ENCODE peak calls at places on chromosome 4, in nine cellular contexts. One of them, this sample, is unnamed.

GRCh38 chr4:86592553-86593249 is 1.4 kb upstream of the PTPN13 start:
- DNase-seq in GM12878: no peak
- DNase-seq in spleen: no peak
- DNase-seq in HepG2: no peak
- DNase-seq in stomach: no peak
- DNase-seq in suprapubic skin: no peak
- DNase-seq in transverse colon: no peak
- DNase-seq in SK-N-SH: no peak
- DNase-seq in breast epithelium: no peak
- DNase-seq in this sample: no peak

GRCh38 chr4:86522349-86522748 is 71.8 kb upstream of the PTPN13 start:
- DNase-seq in breast epithelium: no peak
- DNase-seq in HepG2: no peak
- DNase-seq in GM12878: no peak
- DNase-seq in transverse colon: no peak
- DNase-seq in suprapubic skin: no peak
- DNase-seq in SK-N-SH: no peak
- DNase-seq in stomach: no peak
- DNase-seq in spleen: no peak
- DNase-seq in this sample: no peak

GRCh38 chr4:96585304-96585703 is 745.4 kb downstream of the PDHA2 start:
- DNase-seq in spleen: no peak
- DNase-seq in HepG2: no peak
- DNase-seq in SK-N-SH: no peak
- DNase-seq in GM12878: no peak
- DNase-seq in stomach: no peak
- DNase-seq in transverse colon: no peak
- DNase-seq in suprapubic skin: no peak
- DNase-seq in breast epithelium: no peak
- DNase-seq in this sample: no peak

GRCh38 chr4:149264093-149264733 is 551.4 kb downstream of the IQCM start:
- DNase-seq in stomach: peak; percentile 25
- DNase-seq in suprapubic skin: no peak
- DNase-seq in spleen: no peak
- DNase-seq in transverse colon: peak; percentile 30
- DNase-seq in SK-N-SH: peak; percentile 8
- DNase-seq in GM12878: peak; percentile 4
- DNase-seq in HepG2: peak; percentile 50
- DNase-seq in breast epithelium: no peak
- DNase-seq in this sample: no peak

GRCh38 chr4:88159137-88159725 is 792 bp upstream of the ABCG2 start:
- DNase-seq in HepG2: peak; percentile 44
- DNase-seq in GM12878: no peak
- DNase-seq in spleen: no peak
- DNase-seq in stomach: peak; percentile 36
- DNase-seq in transverse colon: no peak
- DNase-seq in SK-N-SH: no peak
- DNase-seq in breast epithelium: no peak
- DNase-seq in suprapubic skin: no peak
- DNase-seq in this sample: peak; percentile 85

GRCh38 chr4:108035691-108036090 is 46.0 kb downstream of the HADH start:
- DNase-seq in SK-N-SH: no peak
- DNase-seq in transverse colon: peak; percentile 15
- DNase-seq in HepG2: no peak
- DNase-seq in suprapubic skin: no peak
- DNase-seq in GM12878: no peak
- DNase-seq in spleen: no peak
- DNase-seq in breast epithelium: no peak
- DNase-seq in stomach: no peak
- DNase-seq in this sample: no peak

GRCh38 chr4:81682492-81682891 is 210.8 kb upstream of the RASGEF1B start:
- DNase-seq in suprapubic skin: no peak
- DNase-seq in HepG2: no peak
- DNase-seq in GM12878: no peak
- DNase-seq in stomach: no peak
- DNase-seq in spleen: no peak
- DNase-seq in breast epithelium: no peak
- DNase-seq in transverse colon: no peak
- DNase-seq in SK-N-SH: no peak
- DNase-seq in this sample: no peak

GRCh38 chr4:36709986-36710385 is 428.6 kb downstream of the DTHD1 start:
- DNase-seq in stomach: no peak
- DNase-seq in SK-N-SH: no peak
- DNase-seq in suprapubic skin: no peak
- DNase-seq in spleen: no peak
- DNase-seq in GM12878: no peak
- DNase-seq in breast epithelium: no peak
- DNase-seq in transverse colon: no peak
- DNase-seq in HepG2: no peak
- DNase-seq in this sample: no peak

GRCh38 chr4:114890773-114891172 is 222.6 kb downstream of the NDST4 start:
- DNase-seq in suprapubic skin: no peak
- DNase-seq in HepG2: no peak
- DNase-seq in stomach: no peak
- DNase-seq in spleen: no peak
- DNase-seq in transverse colon: no peak
- DNase-seq in SK-N-SH: no peak
- DNase-seq in breast epithelium: no peak
- DNase-seq in GM12878: no peak
- DNase-seq in this sample: no peak

GRCh38 chr4:1300466-1301455 is 11.1 kb downstream of the MAEA start:
- DNase-seq in stomach: peak; percentile 53
- DNase-seq in spleen: peak; percentile 90
- DNase-seq in suprapubic skin: no peak
- DNase-seq in breast epithelium: no peak
- DNase-seq in HepG2: no peak
- DNase-seq in GM12878: no peak
- DNase-seq in SK-N-SH: peak; percentile 10
- DNase-seq in transverse colon: peak; percentile 54
- DNase-seq in this sample: peak; percentile 89

GRCh38 chr4:85474356-85474755 is 594 bp upstream of the ARHGAP24 start:
- DNase-seq in breast epithelium: no peak
- DNase-seq in suprapubic skin: no peak
- DNase-seq in GM12878: no peak
- DNase-seq in spleen: no peak
- DNase-seq in HepG2: no peak
- DNase-seq in stomach: no peak
- DNase-seq in SK-N-SH: no peak
- DNase-seq in transverse colon: no peak
- DNase-seq in this sample: no peak

GRCh38 chr4:105399535-105400161 is 74.2 kb downstream of the PPA2 start:
- DNase-seq in stomach: no peak
- DNase-seq in breast epithelium: no peak
- DNase-seq in transverse colon: no peak
- DNase-seq in spleen: no peak
- DNase-seq in SK-N-SH: no peak
- DNase-seq in HepG2: no peak
- DNase-seq in suprapubic skin: no peak
- DNase-seq in GM12878: no peak
- DNase-seq in this sample: no peak

GRCh38 chr4:23373269-23373668 is 516.6 kb downstream of the PPARGC1A start:
- DNase-seq in spleen: no peak
- DNase-seq in suprapubic skin: no peak
- DNase-seq in transverse colon: peak; percentile 60
- DNase-seq in stomach: peak; percentile 79
- DNase-seq in HepG2: no peak
- DNase-seq in SK-N-SH: no peak
- DNase-seq in breast epithelium: no peak
- DNase-seq in GM12878: no peak
- DNase-seq in this sample: no peak

GRCh38 chr4:4524364-4524763 is 17.5 kb downstream of the STX18 start:
- DNase-seq in GM12878: peak; percentile 76
- DNase-seq in HepG2: no peak
- DNase-seq in breast epithelium: no peak
- DNase-seq in spleen: peak; percentile 84
- DNase-seq in stomach: no peak
- DNase-seq in SK-N-SH: no peak
- DNase-seq in transverse colon: no peak
- DNase-seq in suprapubic skin: no peak
- DNase-seq in this sample: no peak

DNA sequence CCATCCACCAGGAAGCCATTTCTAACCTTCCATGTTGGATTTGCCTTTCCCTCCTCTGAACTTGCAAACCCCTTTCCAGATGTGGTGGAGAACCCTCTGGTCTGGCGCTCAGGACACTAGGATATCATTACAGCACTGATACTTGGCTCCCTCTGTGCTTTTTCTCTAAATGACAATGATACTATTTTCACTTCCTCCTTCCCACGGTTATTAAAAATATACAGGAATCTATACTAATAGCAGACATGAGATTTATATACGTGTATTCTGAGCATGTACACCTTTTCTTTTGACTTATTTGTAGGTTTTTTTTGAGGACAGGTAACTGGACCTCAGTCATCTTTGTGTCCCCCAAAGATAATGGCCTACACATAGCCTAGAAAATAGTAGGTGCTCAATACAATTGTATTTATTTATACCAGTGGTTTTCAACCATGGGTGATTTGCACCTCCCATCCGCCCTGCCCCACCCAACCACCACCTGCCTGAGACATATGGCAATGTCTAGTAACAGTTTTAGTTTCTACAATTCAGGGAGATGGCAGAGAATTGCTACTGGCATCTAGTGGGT is 60.4 kb upstream of the PLAC8 start:
- DNase-seq in spleen: peak; percentile 89
- DNase-seq in SK-N-SH: no peak
- DNase-seq in stomach: no peak
- DNase-seq in breast epithelium: no peak
- DNase-seq in transverse colon: no peak
- DNase-seq in GM12878: peak; percentile 87
- DNase-seq in HepG2: no peak
- DNase-seq in suprapubic skin: no peak
- DNase-seq in this sample: no peak
- H3K4me1 ChIP-seq in spleen: no peaks in the 10 kb centered on the region
- H3K4me1 ChIP-seq in SK-N-SH: no peaks in the 10 kb centered on the region
- H3K4me1 ChIP-seq in stomach: no peaks in the 10 kb centered on the region
- H3K4me1 ChIP-seq in breast epithelium: no peaks in the 10 kb centered on the region
- H3K4me1 ChIP-seq in transverse colon: no peaks in the 10 kb centered on the region
- H3K4me1 ChIP-seq in GM12878: peaks cover 62% of the 10 kb centered on the region
- H3K4me1 ChIP-seq in HepG2: peaks cover 22% of the 10 kb centered on the region
- H3K4me1 ChIP-seq in suprapubic skin: no peaks in the 10 kb centered on the region
- H3K4me1 ChIP-seq in this sample: no peaks in the 10 kb centered on the region

DNA sequence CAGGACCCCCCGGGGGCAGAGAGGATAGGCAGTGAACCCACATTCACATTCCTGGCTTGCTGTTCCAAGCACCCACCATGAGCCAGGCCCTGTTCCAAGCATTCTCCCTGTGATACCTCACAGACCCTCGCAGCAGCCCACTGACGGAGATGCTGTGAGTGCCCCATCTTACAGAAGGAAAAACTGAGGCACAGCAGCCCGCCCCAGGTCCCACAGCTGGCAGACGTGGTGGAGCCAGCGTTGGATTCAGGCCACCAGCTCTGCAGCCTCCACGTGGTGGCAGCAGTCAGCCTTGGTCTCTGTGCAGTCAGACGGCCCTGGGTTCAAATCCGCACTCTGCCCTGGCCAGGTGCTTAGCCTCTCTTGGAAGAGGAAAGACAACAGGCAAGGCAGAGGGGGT is 16.8 kb downstream of the MAN2B2 start:
- DNase-seq in HepG2: no peak
- DNase-seq in suprapubic skin: no peak
- DNase-seq in stomach: no peak
- DNase-seq in transverse colon: no peak
- DNase-seq in spleen: no peak
- DNase-seq in SK-N-SH: no peak
- DNase-seq in GM12878: no peak
- DNase-seq in breast epithelium: no peak
- DNase-seq in this sample: no peak
- TF ChIP-seq POLR2AphosphoS5 in HepG2: no peak
- TF ChIP-seq POLR2AphosphoS5 in suprapubic skin: no peak
- TF ChIP-seq POLR2AphosphoS5 in stomach: no peak
- TF ChIP-seq POLR2AphosphoS5 in transverse colon: no peak
- TF ChIP-seq POLR2AphosphoS5 in spleen: no peak
- TF ChIP-seq POLR2AphosphoS5 in SK-N-SH: no peak
- TF ChIP-seq POLR2AphosphoS5 in GM12878: no peak
- TF ChIP-seq POLR2AphosphoS5 in breast epithelium: no peak
- TF ChIP-seq POLR2AphosphoS5 in this sample: no peak

GRCh38 chr4:41320278-41320677 is 63.5 kb downstream of the UCHL1 start:
- DNase-seq in transverse colon: no peak
- DNase-seq in suprapubic skin: no peak
- DNase-seq in spleen: no peak
- DNase-seq in HepG2: no peak
- DNase-seq in breast epithelium: no peak
- DNase-seq in GM12878: no peak
- DNase-seq in SK-N-SH: no peak
- DNase-seq in stomach: no peak
- DNase-seq in this sample: no peak
- TF ChIP-seq CTCF in transverse colon: no peak
- TF ChIP-seq CTCF in suprapubic skin: no peak
- TF ChIP-seq CTCF in spleen: no peak
- TF ChIP-seq CTCF in HepG2: no peak
- TF ChIP-seq CTCF in breast epithelium: no peak
- TF ChIP-seq CTCF in GM12878: no peak
- TF ChIP-seq CTCF in SK-N-SH: no peak
- TF ChIP-seq CTCF in stomach: no peak
- TF ChIP-seq CTCF in this sample: no peak

DNA sequence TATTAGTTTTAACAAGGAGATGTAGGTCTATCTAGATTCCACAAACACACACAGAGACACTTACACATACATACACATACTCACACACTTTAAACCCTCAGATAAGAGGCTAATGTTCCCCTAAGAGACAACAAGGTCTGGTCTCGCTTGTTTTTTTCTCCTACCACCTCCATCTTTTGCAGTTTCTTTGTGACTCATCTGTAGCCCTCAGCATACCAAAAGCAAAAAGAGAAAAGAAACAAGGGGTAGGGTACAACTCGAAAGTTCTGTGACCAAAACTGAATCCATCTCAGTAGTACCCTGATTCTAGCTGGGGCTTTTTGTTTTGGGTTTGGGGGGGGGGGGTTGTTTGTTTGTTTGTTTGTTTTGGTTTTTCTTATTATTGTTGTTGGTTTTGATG is 12.2 kb upstream of the EXOSC9 start:
- DNase-seq in breast epithelium: no peak
- DNase-seq in spleen: no peak
- DNase-seq in suprapubic skin: no peak
- DNase-seq in stomach: no peak
- DNase-seq in transverse colon: no peak
- DNase-seq in SK-N-SH: no peak
- DNase-seq in HepG2: no peak
- DNase-seq in GM12878: peak; percentile 30
- DNase-seq in this sample: no peak
- H3K4me1 ChIP-seq in breast epithelium: no peaks in the 10 kb centered on the region
- H3K4me1 ChIP-seq in spleen: no peaks in the 10 kb centered on the region
- H3K4me1 ChIP-seq in suprapubic skin: no peaks in the 10 kb centered on the region
- H3K4me1 ChIP-seq in stomach: peaks cover 4% of the 10 kb centered on the region
- H3K4me1 ChIP-seq in transverse colon: no peaks in the 10 kb centered on the region
- H3K4me1 ChIP-seq in SK-N-SH: no peaks in the 10 kb centered on the region
- H3K4me1 ChIP-seq in HepG2: peaks cover 10% of the 10 kb centered on the region
- H3K4me1 ChIP-seq in GM12878: peaks cover 18% of the 10 kb centered on the region
- H3K4me1 ChIP-seq in this sample: no peaks in the 10 kb centered on the region

DNA sequence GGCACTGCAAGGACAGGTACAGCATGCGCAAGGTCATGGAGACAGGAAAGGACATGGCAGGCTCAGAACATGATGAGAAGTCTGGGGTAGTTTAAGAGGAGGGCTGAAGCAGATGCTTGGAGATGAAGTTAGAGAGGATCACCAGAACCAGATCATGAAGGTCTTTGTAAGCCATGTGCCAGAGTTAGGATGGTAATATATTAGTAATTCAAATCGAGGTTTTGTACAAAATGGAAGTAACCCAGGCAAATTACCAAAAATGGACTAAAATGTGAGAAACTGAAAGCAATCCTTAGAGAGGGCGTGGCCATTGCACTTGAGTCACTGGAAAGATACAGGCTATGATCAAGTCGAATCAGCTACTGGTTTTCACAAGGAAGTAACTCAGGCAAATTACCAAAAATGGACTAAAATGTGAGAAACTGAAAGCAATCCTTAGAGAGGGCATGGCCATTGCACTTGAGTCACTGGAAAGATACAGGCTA is 13.5 kb downstream of the RXFP1 start:
- DNase-seq in HepG2: no peak
- DNase-seq in spleen: no peak
- DNase-seq in stomach: no peak
- DNase-seq in transverse colon: no peak
- DNase-seq in breast epithelium: no peak
- DNase-seq in GM12878: no peak
- DNase-seq in SK-N-SH: no peak
- DNase-seq in suprapubic skin: no peak
- DNase-seq in this sample: no peak
- TF ChIP-seq POLR2AphosphoS5 in HepG2: no peak
- TF ChIP-seq POLR2AphosphoS5 in spleen: no peak
- TF ChIP-seq POLR2AphosphoS5 in stomach: no peak
- TF ChIP-seq POLR2AphosphoS5 in transverse colon: no peak
- TF ChIP-seq POLR2AphosphoS5 in breast epithelium: no peak
- TF ChIP-seq POLR2AphosphoS5 in GM12878: no peak
- TF ChIP-seq POLR2AphosphoS5 in SK-N-SH: no peak
- TF ChIP-seq POLR2AphosphoS5 in suprapubic skin: no peak
- TF ChIP-seq POLR2AphosphoS5 in this sample: no peak